ENCODE peak calls at places on chromosomes 12 and 14, in six cellular contexts. One of them, this sample, is unnamed. For H3K27me3, the result is how much of the 10 kb centered on the place peaks cover.

GRCh38 chr12:65886996-65887395 is 62.7 kb downstream of the HMGA2 start:
- DNase-seq in endodermal cell: no peak
- DNase-seq in CD4-positive, alpha-beta T cell: no peak
- DNase-seq in HL-60: no peak
- DNase-seq in tibial artery: no peak
- DNase-seq in ovary: no peak
- DNase-seq in this sample: no peak

GRCh38 chr12:68792952-68793351 is 15.0 kb upstream of the MDM2 start:
- DNase-seq in endodermal cell: peak
- DNase-seq in CD4-positive, alpha-beta T cell: no peak
- DNase-seq in HL-60: no peak
- DNase-seq in tibial artery: no peak
- DNase-seq in ovary: no peak
- DNase-seq in this sample: no peak

GRCh38 chr14:92493024-92493423 is 20.6 kb upstream of the RIN3 start:
- DNase-seq in endodermal cell: no peak
- DNase-seq in CD4-positive, alpha-beta T cell: no peak
- DNase-seq in HL-60: no peak
- DNase-seq in tibial artery: no peak
- DNase-seq in ovary: no peak
- DNase-seq in this sample: no peak

GRCh38 chr12:144650-145284 is 69.2 kb downstream of the SLC6A12 start:
- DNase-seq in endodermal cell: no peak
- DNase-seq in CD4-positive, alpha-beta T cell: no peak
- DNase-seq in HL-60: no peak
- DNase-seq in tibial artery: no peak
- DNase-seq in ovary: no peak
- DNase-seq in this sample: no peak

GRCh38 chr12:57772429-57773322 is at the start of gene EEF1AKMT3:
- DNase-seq in endodermal cell: no peak
- DNase-seq in CD4-positive, alpha-beta T cell: no peak
- DNase-seq in HL-60: no peak
- DNase-seq in tibial artery: peak
- DNase-seq in ovary: peak
- DNase-seq in this sample: peak

GRCh38 chr12:40970320-40970907 is 217.7 kb upstream of the PDZRN4 start:
- DNase-seq in endodermal cell: no peak
- DNase-seq in CD4-positive, alpha-beta T cell: no peak
- DNase-seq in HL-60: no peak
- DNase-seq in tibial artery: no peak
- DNase-seq in ovary: no peak
- DNase-seq in this sample: no peak

GRCh38 chr12:89231686-89232085 is 120.6 kb downstream of the DUSP6 start:
- DNase-seq in endodermal cell: no peak
- DNase-seq in CD4-positive, alpha-beta T cell: no peak
- DNase-seq in HL-60: no peak
- DNase-seq in tibial artery: no peak
- DNase-seq in ovary: no peak
- DNase-seq in this sample: no peak

GRCh38 chr14:90677484-90678045 is 138.7 kb downstream of the TTC7B start:
- DNase-seq in endodermal cell: no peak
- DNase-seq in CD4-positive, alpha-beta T cell: no peak
- DNase-seq in HL-60: no peak
- DNase-seq in tibial artery: no peak
- DNase-seq in ovary: no peak
- DNase-seq in this sample: no peak

GRCh38 chr14:30214456-30215090 is 286.9 kb upstream of the PRKD1 start:
- DNase-seq in endodermal cell: peak
- DNase-seq in CD4-positive, alpha-beta T cell: no peak
- DNase-seq in HL-60: peak
- DNase-seq in tibial artery: no peak
- DNase-seq in ovary: no peak
- DNase-seq in this sample: no peak

GRCh38 chr14:77923131-77923933 is 123.4 kb downstream of the ADCK1 start:
- DNase-seq in endodermal cell: no peak
- DNase-seq in CD4-positive, alpha-beta T cell: no peak
- DNase-seq in HL-60: no peak
- DNase-seq in tibial artery: no peak
- DNase-seq in ovary: no peak
- DNase-seq in this sample: no peak

GRCh38 chr12:108587826-108588225 is 10.1 kb downstream of the TMEM119 start:
- DNase-seq in endodermal cell: no peak
- DNase-seq in CD4-positive, alpha-beta T cell: no peak
- DNase-seq in HL-60: no peak
- DNase-seq in tibial artery: no peak
- DNase-seq in ovary: no peak
- DNase-seq in this sample: no peak

GRCh38 chr14:90061849-90062794 is at the start of gene KCNK13:
- DNase-seq in endodermal cell: peak
- DNase-seq in CD4-positive, alpha-beta T cell: no peak
- DNase-seq in HL-60: no peak
- DNase-seq in tibial artery: no peak
- DNase-seq in ovary: no peak
- DNase-seq in this sample: no peak

GRCh38 chr12:2395352-2395977 is 342.7 kb downstream of the CACNA1C start:
- DNase-seq in endodermal cell: peak
- DNase-seq in CD4-positive, alpha-beta T cell: no peak
- DNase-seq in HL-60: peak
- DNase-seq in tibial artery: no peak
- DNase-seq in ovary: no peak
- DNase-seq in this sample: no peak

GRCh38 chr12:57740656-57741412 is 2.3 kb upstream of the AGAP2 start:
- DNase-seq in endodermal cell: no peak
- DNase-seq in CD4-positive, alpha-beta T cell: peak
- DNase-seq in HL-60: peak
- DNase-seq in tibial artery: no peak
- DNase-seq in ovary: no peak
- DNase-seq in this sample: no peak

GRCh38 chr14:70809238-70810214 is at the start of gene MAP3K9:
- DNase-seq in endodermal cell: peak
- DNase-seq in CD4-positive, alpha-beta T cell: peak
- DNase-seq in HL-60: peak
- DNase-seq in tibial artery: peak
- DNase-seq in ovary: peak
- DNase-seq in this sample: peak

GRCh38 chr12:131313635-131314034 is 359.9 kb downstream of the ADGRD1 start:
- DNase-seq in endodermal cell: peak
- DNase-seq in CD4-positive, alpha-beta T cell: no peak
- DNase-seq in HL-60: no peak
- DNase-seq in tibial artery: no peak
- DNase-seq in ovary: no peak
- DNase-seq in this sample: no peak

GRCh38 chr12:18283776-18284175 is 22.5 kb downstream of the PIK3C2G start:
- DNase-seq in endodermal cell: peak
- DNase-seq in CD4-positive, alpha-beta T cell: no peak
- DNase-seq in HL-60: no peak
- DNase-seq in tibial artery: no peak
- DNase-seq in ovary: peak
- DNase-seq in this sample: no peak

GRCh38 chr12:42502671-42503070 is 86.9 kb downstream of the PRICKLE1 start:
- DNase-seq in endodermal cell: no peak
- DNase-seq in CD4-positive, alpha-beta T cell: no peak
- DNase-seq in HL-60: no peak
- DNase-seq in tibial artery: no peak
- DNase-seq in ovary: no peak
- DNase-seq in this sample: no peak

GRCh38 chr12:738712-739111 is 13.7 kb upstream of the WNK1 start:
- DNase-seq in endodermal cell: no peak
- DNase-seq in CD4-positive, alpha-beta T cell: no peak
- DNase-seq in HL-60: no peak
- DNase-seq in tibial artery: no peak
- DNase-seq in ovary: no peak
- DNase-seq in this sample: no peak

DNA sequence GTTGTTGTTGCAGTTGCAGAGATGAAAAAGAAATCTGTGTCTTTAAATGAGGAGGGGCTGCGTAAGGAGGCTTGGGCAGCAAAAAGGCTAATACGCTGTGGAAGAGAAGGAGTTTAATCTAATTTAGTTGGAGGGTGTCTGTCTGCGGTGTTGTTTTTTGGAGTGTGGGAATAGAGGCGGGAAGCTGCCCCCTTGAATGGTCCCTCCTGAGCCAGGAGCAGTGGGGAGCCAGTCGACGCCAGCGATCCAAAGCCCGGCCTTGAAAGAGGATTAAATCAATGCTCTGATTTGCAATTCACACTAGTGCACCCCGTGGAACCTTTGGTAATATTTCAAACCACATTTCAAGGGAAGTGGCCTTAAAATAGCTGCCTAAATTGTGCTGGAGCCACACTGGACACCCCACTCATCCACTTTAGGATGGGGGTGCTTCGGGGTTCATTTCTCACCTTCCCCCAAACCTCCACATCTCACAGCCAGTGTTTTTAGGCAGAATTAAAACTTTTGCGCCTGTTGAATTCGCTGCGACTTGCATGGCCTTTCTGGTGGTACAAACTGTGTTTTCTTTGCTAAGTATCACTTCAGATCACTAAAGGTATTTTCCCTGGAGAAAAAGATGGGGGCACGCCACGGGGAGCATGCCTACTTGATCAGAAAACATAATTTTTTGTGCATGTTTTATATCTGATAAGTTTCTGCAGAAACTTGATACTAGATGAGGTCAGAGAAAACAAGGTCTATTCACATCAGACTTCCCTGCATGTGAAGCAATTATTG is 4.1 kb upstream of the FZD10 start:
- DNase-seq in endodermal cell: peak
- DNase-seq in CD4-positive, alpha-beta T cell: no peak
- DNase-seq in HL-60: no peak
- DNase-seq in tibial artery: no peak
- DNase-seq in ovary: no peak
- DNase-seq in this sample: no peak
- H3K27me3 ChIP-seq in endodermal cell: half or more
- H3K27me3 ChIP-seq in CD4-positive, alpha-beta T cell: half or more
- H3K27me3 ChIP-seq in HL-60: under half
- H3K27me3 ChIP-seq in tibial artery: under half
- H3K27me3 ChIP-seq in ovary: under half
- H3K27me3 ChIP-seq in this sample: under half

DNA sequence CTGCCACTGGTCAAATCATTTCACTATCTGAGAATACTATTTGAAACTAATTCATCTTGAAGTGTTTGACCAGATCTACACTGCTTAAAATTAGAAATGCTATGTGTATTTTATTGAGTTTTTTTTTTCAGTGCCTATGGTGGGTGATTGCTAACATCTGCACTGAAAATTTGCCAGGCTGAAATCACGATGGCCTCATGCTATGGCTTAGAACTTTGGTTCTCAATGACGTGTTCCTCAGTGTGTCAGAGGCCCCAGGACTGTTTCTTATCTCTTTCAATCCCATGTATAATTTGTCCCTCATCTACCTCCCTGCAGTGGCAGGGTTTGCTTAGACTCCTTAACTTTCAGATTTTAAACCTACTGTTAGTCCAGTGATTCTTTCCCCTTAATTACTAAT is 36.2 kb upstream of the NKX2-8 start:
- DNase-seq in endodermal cell: no peak
- DNase-seq in CD4-positive, alpha-beta T cell: no peak
- DNase-seq in HL-60: no peak
- DNase-seq in tibial artery: no peak
- DNase-seq in ovary: no peak
- DNase-seq in this sample: no peak
- H3K27me3 ChIP-seq in endodermal cell: half or more
- H3K27me3 ChIP-seq in CD4-positive, alpha-beta T cell: under half
- H3K27me3 ChIP-seq in HL-60: under half
- H3K27me3 ChIP-seq in tibial artery: under half
- H3K27me3 ChIP-seq in ovary: under half
- H3K27me3 ChIP-seq in this sample: under half

GRCh38 chr14:99790978-99791376 is 2.2 kb upstream of the EML1 start:
- DNase-seq in endodermal cell: no peak
- DNase-seq in CD4-positive, alpha-beta T cell: no peak
- DNase-seq in HL-60: no peak
- DNase-seq in tibial artery: no peak
- DNase-seq in ovary: no peak
- DNase-seq in this sample: no peak

GRCh38 chr14:99793213-99794155 is at the start of gene EML1:
- DNase-seq in endodermal cell: peak
- DNase-seq in CD4-positive, alpha-beta T cell: peak
- DNase-seq in HL-60: peak
- DNase-seq in tibial artery: peak
- DNase-seq in ovary: peak
- DNase-seq in this sample: peak

GRCh38 chr14:99794156-99794780 is 1.1 kb downstream of the EML1 start:
- DNase-seq in endodermal cell: no peak
- DNase-seq in CD4-positive, alpha-beta T cell: no peak
- DNase-seq in HL-60: no peak
- DNase-seq in tibial artery: no peak
- DNase-seq in ovary: no peak
- DNase-seq in this sample: no peak

GRCh38 chr14:99791476-99792283 is 1.5 kb upstream of the EML1 start:
- DNase-seq in endodermal cell: no peak
- DNase-seq in CD4-positive, alpha-beta T cell: no peak
- DNase-seq in HL-60: no peak
- DNase-seq in tibial artery: no peak
- DNase-seq in ovary: no peak
- DNase-seq in this sample: no peak

DNA sequence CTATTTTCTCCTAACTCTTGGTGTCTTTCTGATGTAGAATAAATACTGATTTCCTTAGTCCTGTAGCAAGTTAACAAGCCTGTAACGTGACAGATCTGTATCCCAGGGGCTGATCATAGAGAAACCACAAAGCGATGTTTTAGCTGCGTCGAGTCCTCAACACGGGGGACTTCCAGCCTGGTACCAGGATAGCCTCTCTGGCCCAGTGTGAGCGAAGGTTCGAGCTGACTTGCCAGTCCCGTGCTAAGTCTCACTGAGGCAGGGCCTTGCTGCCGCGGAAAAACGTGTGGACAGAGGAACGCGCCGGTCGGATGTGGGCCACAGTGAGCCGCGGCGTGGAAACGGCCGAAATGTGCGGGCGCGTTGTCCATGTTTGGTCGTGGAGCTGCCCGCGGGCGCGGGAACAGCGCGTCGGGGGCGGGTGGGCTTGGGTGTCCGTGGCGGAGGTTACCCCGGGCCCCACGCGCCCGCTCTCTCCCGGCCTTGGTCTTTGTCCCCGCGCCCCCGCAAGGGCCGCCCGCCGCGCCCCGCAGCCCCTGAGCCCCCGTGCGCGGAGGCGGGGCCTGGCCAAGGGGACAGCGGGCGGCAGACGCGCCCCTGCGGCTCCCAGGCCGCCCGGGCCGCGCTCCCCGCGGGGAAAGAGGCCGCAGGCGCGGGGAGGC is 531 bp upstream of the EML1 start:
- DNase-seq in endodermal cell: peak
- DNase-seq in CD4-positive, alpha-beta T cell: no peak
- DNase-seq in HL-60: no peak
- DNase-seq in tibial artery: no peak
- DNase-seq in ovary: no peak
- DNase-seq in this sample: peak
- H3K27me3 ChIP-seq in endodermal cell: under half
- H3K27me3 ChIP-seq in CD4-positive, alpha-beta T cell: under half
- H3K27me3 ChIP-seq in HL-60: under half
- H3K27me3 ChIP-seq in tibial artery: under half
- H3K27me3 ChIP-seq in ovary: under half
- H3K27me3 ChIP-seq in this sample: under half

DNA sequence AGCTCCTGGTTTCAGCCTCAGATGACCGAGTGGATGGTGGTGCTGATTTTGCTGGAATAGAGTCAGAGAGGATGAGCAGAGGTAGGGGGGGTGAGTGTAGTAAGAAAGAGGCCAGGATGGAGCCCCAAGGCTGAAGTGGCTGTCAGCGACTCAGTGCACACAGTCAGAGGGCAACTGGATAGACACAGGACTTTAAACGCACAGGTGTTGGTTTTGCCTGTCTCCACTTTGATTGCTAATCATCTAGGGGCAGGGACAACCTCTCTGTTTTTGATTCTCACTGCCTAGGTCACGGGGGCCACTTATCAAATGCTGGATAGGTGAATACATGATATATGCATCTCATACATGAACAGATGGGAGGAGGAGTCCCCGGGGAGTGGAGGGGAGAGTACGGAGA is 99.5 kb downstream of the EGLN3 start:
- DNase-seq in endodermal cell: no peak
- DNase-seq in CD4-positive, alpha-beta T cell: no peak
- DNase-seq in HL-60: no peak
- DNase-seq in tibial artery: no peak
- DNase-seq in ovary: no peak
- DNase-seq in this sample: no peak
- H3K27me3 ChIP-seq in endodermal cell: under half
- H3K27me3 ChIP-seq in CD4-positive, alpha-beta T cell: under half
- H3K27me3 ChIP-seq in HL-60: under half
- H3K27me3 ChIP-seq in tibial artery: under half
- H3K27me3 ChIP-seq in ovary: under half
- H3K27me3 ChIP-seq in this sample: under half

This sample was measured in uterus.